ENCODE peak calls at places on chromosome 16, in eight cellular contexts. One of them, this sample, is unnamed.

GRCh38 chr16:86575754-86576557 is 2.4 kb upstream of the FOXL1 start:
- DNase-seq in bronchial epithelial cell: peak
- DNase-seq in thoracic aorta: peak
- DNase-seq in ascending aorta: peak
- DNase-seq in AG04449: no peak
- DNase-seq in heart right ventricle: peak
- DNase-seq in testis: peak
- DNase-seq in Peyer's patch: peak
- DNase-seq in this sample: peak

GRCh38 chr16:28845173-28846079 is 722 bp downstream of the TUFM start:
- DNase-seq in bronchial epithelial cell: peak
- DNase-seq in thoracic aorta: no peak
- DNase-seq in ascending aorta: no peak
- DNase-seq in AG04449: no peak
- DNase-seq in heart right ventricle: no peak
- DNase-seq in testis: peak
- DNase-seq in Peyer's patch: no peak
- DNase-seq in this sample: no peak

GRCh38 chr16:72380283-72380682 is 208.3 kb upstream of the PMFBP1 start:
- DNase-seq in bronchial epithelial cell: no peak
- DNase-seq in thoracic aorta: no peak
- DNase-seq in ascending aorta: no peak
- DNase-seq in AG04449: no peak
- DNase-seq in heart right ventricle: no peak
- DNase-seq in testis: no peak
- DNase-seq in Peyer's patch: no peak
- DNase-seq in this sample: no peak

GRCh38 chr16:65032397-65032796 is 89.5 kb downstream of the CDH11 start:
- DNase-seq in bronchial epithelial cell: no peak
- DNase-seq in thoracic aorta: no peak
- DNase-seq in ascending aorta: no peak
- DNase-seq in AG04449: no peak
- DNase-seq in heart right ventricle: no peak
- DNase-seq in testis: no peak
- DNase-seq in Peyer's patch: no peak
- DNase-seq in this sample: no peak

GRCh38 chr16:53224932-53225533 is 170.2 kb downstream of the CHD9 start:
- DNase-seq in bronchial epithelial cell: peak
- DNase-seq in thoracic aorta: no peak
- DNase-seq in ascending aorta: no peak
- DNase-seq in AG04449: no peak
- DNase-seq in heart right ventricle: no peak
- DNase-seq in testis: no peak
- DNase-seq in Peyer's patch: no peak
- DNase-seq in this sample: no peak

GRCh38 chr16:88116121-88116900 is 165.1 kb downstream of the BANP start:
- DNase-seq in bronchial epithelial cell: no peak
- DNase-seq in thoracic aorta: no peak
- DNase-seq in ascending aorta: no peak
- DNase-seq in AG04449: no peak
- DNase-seq in heart right ventricle: no peak
- DNase-seq in testis: no peak
- DNase-seq in Peyer's patch: no peak
- DNase-seq in this sample: no peak

GRCh38 chr16:18024566-18024965 is 312.0 kb downstream of the NPIPA8 start:
- DNase-seq in bronchial epithelial cell: no peak
- DNase-seq in thoracic aorta: no peak
- DNase-seq in ascending aorta: no peak
- DNase-seq in AG04449: no peak
- DNase-seq in heart right ventricle: no peak
- DNase-seq in testis: no peak
- DNase-seq in Peyer's patch: no peak
- DNase-seq in this sample: no peak

GRCh38 chr16:84881702-84882521 is 62.1 kb downstream of the CRISPLD2 start:
- DNase-seq in bronchial epithelial cell: peak
- DNase-seq in thoracic aorta: peak
- DNase-seq in ascending aorta: no peak
- DNase-seq in AG04449: peak
- DNase-seq in heart right ventricle: peak
- DNase-seq in testis: no peak
- DNase-seq in Peyer's patch: no peak
- DNase-seq in this sample: peak

GRCh38 chr16:73232555-73233422 is 184.9 kb upstream of the ZFHX3 start:
- DNase-seq in bronchial epithelial cell: no peak
- DNase-seq in thoracic aorta: no peak
- DNase-seq in ascending aorta: no peak
- DNase-seq in AG04449: peak
- DNase-seq in heart right ventricle: peak
- DNase-seq in testis: peak
- DNase-seq in Peyer's patch: no peak
- DNase-seq in this sample: peak

GRCh38 chr16:88911946-88912310 is 45.5 kb upstream of the PABPN1L start:
- DNase-seq in bronchial epithelial cell: no peak
- DNase-seq in thoracic aorta: no peak
- DNase-seq in ascending aorta: no peak
- DNase-seq in AG04449: no peak
- DNase-seq in heart right ventricle: no peak
- DNase-seq in testis: no peak
- DNase-seq in Peyer's patch: no peak
- DNase-seq in this sample: no peak

GRCh38 chr16:84117482-84117843 is 721 bp upstream of the MBTPS1 start:
- DNase-seq in bronchial epithelial cell: peak
- DNase-seq in thoracic aorta: no peak
- DNase-seq in ascending aorta: no peak
- DNase-seq in AG04449: no peak
- DNase-seq in heart right ventricle: no peak
- DNase-seq in testis: peak
- DNase-seq in Peyer's patch: no peak
- DNase-seq in this sample: no peak

GRCh38 chr16:57781741-57782606 is 20.3 kb downstream of the KIFC3 start:
- DNase-seq in bronchial epithelial cell: peak
- DNase-seq in thoracic aorta: no peak
- DNase-seq in ascending aorta: no peak
- DNase-seq in AG04449: no peak
- DNase-seq in heart right ventricle: no peak
- DNase-seq in testis: no peak
- DNase-seq in Peyer's patch: no peak
- DNase-seq in this sample: peak

GRCh38 chr16:2969545-2970521 is 685 bp downstream of the PAQR4 start:
- DNase-seq in bronchial epithelial cell: peak
- DNase-seq in thoracic aorta: no peak
- DNase-seq in ascending aorta: peak
- DNase-seq in AG04449: no peak
- DNase-seq in heart right ventricle: peak
- DNase-seq in testis: no peak
- DNase-seq in Peyer's patch: peak
- DNase-seq in this sample: no peak

GRCh38 chr16:89033796-89034572 is 57.0 kb upstream of the CBFA2T3 start:
- DNase-seq in bronchial epithelial cell: no peak
- DNase-seq in thoracic aorta: no peak
- DNase-seq in ascending aorta: no peak
- DNase-seq in AG04449: no peak
- DNase-seq in heart right ventricle: no peak
- DNase-seq in testis: no peak
- DNase-seq in Peyer's patch: no peak
- DNase-seq in this sample: no peak

GRCh38 chr16:73019456-73020362 is 28.2 kb downstream of the ZFHX3 start:
- DNase-seq in bronchial epithelial cell: peak
- DNase-seq in thoracic aorta: no peak
- DNase-seq in ascending aorta: peak
- DNase-seq in AG04449: no peak
- DNase-seq in heart right ventricle: no peak
- DNase-seq in testis: no peak
- DNase-seq in Peyer's patch: no peak
- DNase-seq in this sample: no peak

GRCh38 chr16:83100679-83101078 is 473.9 kb downstream of the CDH13 start:
- DNase-seq in bronchial epithelial cell: peak
- DNase-seq in thoracic aorta: no peak
- DNase-seq in ascending aorta: no peak
- DNase-seq in AG04449: no peak
- DNase-seq in heart right ventricle: no peak
- DNase-seq in testis: no peak
- DNase-seq in Peyer's patch: no peak
- DNase-seq in this sample: no peak

GRCh38 chr16:13552062-13552959 is 367.6 kb upstream of the ERCC4 start:
- DNase-seq in bronchial epithelial cell: no peak
- DNase-seq in thoracic aorta: no peak
- DNase-seq in ascending aorta: no peak
- DNase-seq in AG04449: no peak
- DNase-seq in heart right ventricle: no peak
- DNase-seq in testis: no peak
- DNase-seq in Peyer's patch: no peak
- DNase-seq in this sample: no peak

GRCh38 chr16:9286930-9287329 is 195.5 kb downstream of the HAPSTR1 start:
- DNase-seq in bronchial epithelial cell: no peak
- DNase-seq in thoracic aorta: no peak
- DNase-seq in ascending aorta: no peak
- DNase-seq in AG04449: no peak
- DNase-seq in heart right ventricle: no peak
- DNase-seq in testis: no peak
- DNase-seq in Peyer's patch: peak
- DNase-seq in this sample: no peak

GRCh38 chr16:57620316-57621231 is 7.9 kb upstream of the ADGRG1 start:
- DNase-seq in bronchial epithelial cell: peak
- DNase-seq in thoracic aorta: no peak
- DNase-seq in ascending aorta: no peak
- DNase-seq in AG04449: no peak
- DNase-seq in heart right ventricle: no peak
- DNase-seq in testis: no peak
- DNase-seq in Peyer's patch: peak
- DNase-seq in this sample: no peak

GRCh38 chr16:51133691-51134090 is 17.4 kb downstream of the SALL1 start:
- DNase-seq in bronchial epithelial cell: no peak
- DNase-seq in thoracic aorta: no peak
- DNase-seq in ascending aorta: no peak
- DNase-seq in AG04449: no peak
- DNase-seq in heart right ventricle: no peak
- DNase-seq in testis: no peak
- DNase-seq in Peyer's patch: no peak
- DNase-seq in this sample: no peak

GRCh38 chr16:4314532-4315184 is 1.2 kb upstream of the GLIS2 start:
- DNase-seq in bronchial epithelial cell: peak
- DNase-seq in thoracic aorta: no peak
- DNase-seq in ascending aorta: no peak
- DNase-seq in AG04449: no peak
- DNase-seq in heart right ventricle: no peak
- DNase-seq in testis: no peak
- DNase-seq in Peyer's patch: no peak
- DNase-seq in this sample: no peak
- TF ChIP-seq CTCF in bronchial epithelial cell: peak
- TF ChIP-seq CTCF in thoracic aorta: no peak
- TF ChIP-seq CTCF in ascending aorta: no peak
- TF ChIP-seq CTCF in AG04449: peak
- TF ChIP-seq CTCF in heart right ventricle: no peak
- TF ChIP-seq CTCF in testis: no peak
- TF ChIP-seq CTCF in Peyer's patch: no peak
- TF ChIP-seq CTCF in this sample: no peak

GRCh38 chr16:71359431-71359830 is 908 bp downstream of the CALB2 start:
- DNase-seq in bronchial epithelial cell: no peak
- DNase-seq in thoracic aorta: no peak
- DNase-seq in ascending aorta: no peak
- DNase-seq in AG04449: no peak
- DNase-seq in heart right ventricle: no peak
- DNase-seq in testis: no peak
- DNase-seq in Peyer's patch: no peak
- DNase-seq in this sample: no peak
- H3K4me3 ChIP-seq in bronchial epithelial cell: no peak
- H3K4me3 ChIP-seq in thoracic aorta: no peak
- H3K4me3 ChIP-seq in ascending aorta: no peak
- H3K4me3 ChIP-seq in AG04449: no peak
- H3K4me3 ChIP-seq in heart right ventricle: no peak
- H3K4me3 ChIP-seq in testis: no peak
- H3K4me3 ChIP-seq in Peyer's patch: no peak
- H3K4me3 ChIP-seq in this sample: no peak

GRCh38 chr16:49377196-49377755 is 3.7 kb downstream of the C16orf78 start:
- DNase-seq in bronchial epithelial cell: no peak
- DNase-seq in thoracic aorta: no peak
- DNase-seq in ascending aorta: no peak
- DNase-seq in AG04449: no peak
- DNase-seq in heart right ventricle: no peak
- DNase-seq in testis: no peak
- DNase-seq in Peyer's patch: no peak
- DNase-seq in this sample: no peak
- TF ChIP-seq CTCF in bronchial epithelial cell: no peak
- TF ChIP-seq CTCF in thoracic aorta: no peak
- TF ChIP-seq CTCF in ascending aorta: no peak
- TF ChIP-seq CTCF in AG04449: no peak
- TF ChIP-seq CTCF in heart right ventricle: no peak
- TF ChIP-seq CTCF in testis: no peak
- TF ChIP-seq CTCF in Peyer's patch: no peak
- TF ChIP-seq CTCF in this sample: no peak

DNA sequence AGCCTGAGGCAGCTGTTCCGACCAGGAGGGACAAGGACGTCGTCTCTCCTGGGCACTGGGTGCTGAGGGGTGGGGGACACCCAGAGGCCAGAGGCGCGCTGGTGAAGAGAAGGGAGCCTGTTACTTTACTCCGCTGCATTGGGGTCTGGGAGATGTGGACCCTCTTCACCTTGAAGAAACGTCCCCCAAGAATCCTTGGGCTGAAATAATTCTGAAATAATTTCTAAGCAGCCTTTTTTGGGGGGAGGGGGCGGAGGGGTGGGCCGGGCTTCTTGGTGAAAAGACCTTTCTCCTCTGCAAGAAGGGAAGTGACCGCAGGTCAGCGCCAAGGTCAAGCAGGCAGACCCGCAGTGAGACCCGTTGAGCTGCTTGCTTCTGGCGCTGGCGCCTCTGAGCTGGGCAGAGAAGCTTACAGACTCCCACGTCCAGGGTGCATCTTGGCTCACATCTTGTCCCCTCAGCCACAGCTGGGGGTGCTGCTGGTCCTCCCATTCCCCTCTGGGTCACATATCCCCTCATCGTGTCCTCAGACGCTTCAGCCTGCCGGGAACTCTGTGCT is 1.1 kb downstream of the SYT17 start:
- DNase-seq in bronchial epithelial cell: no peak
- DNase-seq in thoracic aorta: no peak
- DNase-seq in ascending aorta: no peak
- DNase-seq in AG04449: no peak
- DNase-seq in heart right ventricle: no peak
- DNase-seq in testis: no peak
- DNase-seq in Peyer's patch: no peak
- DNase-seq in this sample: no peak
- H3K4me3 ChIP-seq in bronchial epithelial cell: no peak
- H3K4me3 ChIP-seq in thoracic aorta: peak
- H3K4me3 ChIP-seq in ascending aorta: no peak
- H3K4me3 ChIP-seq in AG04449: no peak
- H3K4me3 ChIP-seq in heart right ventricle: no peak
- H3K4me3 ChIP-seq in testis: no peak
- H3K4me3 ChIP-seq in Peyer's patch: peak
- H3K4me3 ChIP-seq in this sample: no peak

GRCh38 chr16:6068063-6068462 is 970.5 kb upstream of the EEF2KMT start:
- DNase-seq in bronchial epithelial cell: no peak
- DNase-seq in thoracic aorta: no peak
- DNase-seq in ascending aorta: no peak
- DNase-seq in AG04449: no peak
- DNase-seq in heart right ventricle: no peak
- DNase-seq in testis: no peak
- DNase-seq in Peyer's patch: no peak
- DNase-seq in this sample: no peak

GRCh38 chr16:6066601-6067000 is 969.0 kb upstream of the EEF2KMT start:
- DNase-seq in bronchial epithelial cell: no peak
- DNase-seq in thoracic aorta: no peak
- DNase-seq in ascending aorta: no peak
- DNase-seq in AG04449: no peak
- DNase-seq in heart right ventricle: no peak
- DNase-seq in testis: no peak
- DNase-seq in Peyer's patch: no peak
- DNase-seq in this sample: no peak
- TF ChIP-seq CTCF in bronchial epithelial cell: no peak
- TF ChIP-seq CTCF in thoracic aorta: no peak
- TF ChIP-seq CTCF in ascending aorta: no peak
- TF ChIP-seq CTCF in AG04449: no peak
- TF ChIP-seq CTCF in heart right ventricle: no peak
- TF ChIP-seq CTCF in testis: no peak
- TF ChIP-seq CTCF in Peyer's patch: no peak
- TF ChIP-seq CTCF in this sample: no peak